ENCODE peak calls at places on chromosomes 3 and 15, in six cellular contexts. V is stimulated activated CD4-positive, alpha-beta T cell treated with anti-CD3 and anti-CD28 coated beads, TNF-alpha, amount 100 ng/mL, for 4 hours; Y is heart right ventricle; E is tibial artery; I is kidney tubule cell; S is thyroid gland. R is an unnamed sample.

GRCh38 chr3:178787960-178788359 is 251.7 kb downstream of the KCNMB2 start:
- DNase-seq in I (no peak), E (no peak), S (no peak), Y (no peak), V (no peak), R (no peak)

GRCh38 chr3:54987719-54988118 is 59.9 kb upstream of the LRTM1 start:
- DNase-seq in S (no peak), Y (no peak), V (no peak), E (no peak), I (no peak), R (no peak)

GRCh38 chr15:80177151-80177550 is 24.4 kb downstream of the FAH start:
- DNase-seq in Y (no peak), V (no peak), E (no peak), S (no peak), I (no peak), R (no peak)

GRCh38 chr3:79139395-79140060 is 628.3 kb downstream of the ROBO1 start:
- DNase-seq in I (no peak), Y (no peak), S (no peak), E (no peak), V (no peak), R (no peak)

GRCh38 chr3:26061947-26062346 is 272.1 kb downstream of the OXSM start:
- DNase-seq in I (no peak), V (no peak), Y (no peak), E (no peak), S (no peak), R (no peak)

GRCh38 chr3:69934398-69934797 is 65.1 kb upstream of the SAMMSON start:
- DNase-seq in S (no peak), Y (no peak), I (peak), E (no peak), V (no peak), R (no peak)

GRCh38 chr3:13210221-13210975 is 137.2 kb upstream of the IQSEC1 start:
- DNase-seq in V (no peak), S (no peak), I (no peak), E (no peak), Y (no peak), R (no peak)

GRCh38 chr3:71421820-71422566 is 161.5 kb downstream of the FOXP1 start:
- DNase-seq in Y (no peak), I (peak), S (no peak), V (no peak), E (no peak), R (no peak)

GRCh38 chr3:71784914-71785593 is at the start of gene PROK2:
- DNase-seq in I (no peak), V (no peak), S (no peak), E (no peak), Y (peak), R (no peak)

GRCh38 chr15:40743466-40743865 is 11.6 kb downstream of the RMDN3 start:
- DNase-seq in I (no peak), E (no peak), V (no peak), S (no peak), Y (no peak), R (no peak)

GRCh38 chr3:24583004-24583403 is 88.4 kb upstream of the THRB start:
- DNase-seq in V (no peak), S (peak), E (no peak), Y (no peak), I (no peak), R (no peak)

GRCh38 chr15:31327674-31328424 is 1.2 kb downstream of the KLF13 start:
- DNase-seq in Y (peak), V (peak), E (peak), S (peak), I (peak), R (peak)

GRCh38 chr3:127162947-127163645 is 29.8 kb upstream of the PRR23E start:
- DNase-seq in V (no peak), E (no peak), Y (no peak), I (no peak), S (no peak), R (no peak)

GRCh38 chr15:86644319-86644718 is 564.6 kb downstream of the AGBL1 start:
- DNase-seq in V (no peak), S (no peak), E (no peak), I (no peak), Y (no peak), R (no peak)

GRCh38 chr3:170967126-170967525 is 58.7 kb upstream of the EIF5A2 start:
- DNase-seq in I (no peak), E (no peak), Y (no peak), V (no peak), S (no peak), R (no peak)

GRCh38 chr15:75785771-75786563 is 57.3 kb upstream of the UBE2Q2 start:
- DNase-seq in E (no peak), Y (no peak), I (no peak), S (no peak), V (no peak), R (no peak)

GRCh38 chr15:74497584-74497983 is 36.6 kb upstream of the UBL7 start:
- DNase-seq in Y (no peak), S (no peak), I (peak), V (no peak), E (no peak), R (no peak)

GRCh38 chr15:27070816-27071215 is 99.8 kb downstream of the GABRG3 start:
- DNase-seq in E (no peak), S (no peak), Y (no peak), I (no peak), V (no peak), R (no peak)

GRCh38 chr3:146218880-146219866 is 31.7 kb downstream of the PLSCR4 start:
- DNase-seq in E (no peak), Y (peak), S (peak), I (peak), V (peak), R (peak)

GRCh38 chr3:157335677-157336076 is 101.0 kb upstream of the PTX3 start:
- DNase-seq in E (no peak), S (no peak), I (peak), V (no peak), Y (no peak), R (no peak)

GRCh38 chr3:86282106-86282787 is 708.7 kb downstream of the VGLL3 start:
- DNase-seq in I (no peak), E (no peak), V (no peak), S (no peak), Y (no peak), R (no peak)

GRCh38 chr3:32910954-32911353 is 40.5 kb upstream of the CCR4 start:
- DNase-seq in Y (no peak), S (no peak), E (no peak), I (no peak), V (no peak), R (no peak)

GRCh38 chr15:56732135-56732880 is 1.0 kb downstream of the ZNF280D start:
- DNase-seq in Y (no peak), V (no peak), E (no peak), S (no peak), I (peak), R (peak)

R was measured in body of pancreas.